ENCODE peak calls at places on chromosomes 11 and 22, in seven cellular contexts. One of them, this sample, is unnamed.

GRCh38 chr11:33942954-33943353 is 51.1 kb upstream of the LMO2 start:
- ATAC-seq in heart left ventricle: peak; percentile 63
- ATAC-seq in lower lobe of right lung: no peak
- ATAC-seq in A549: no peak
- ATAC-seq in CD8-positive, alpha-beta T cell: no peak
- ATAC-seq in upper lobe of left lung: peak; percentile 72
- ATAC-seq in HCT116: no peak
- ATAC-seq in this sample: peak; percentile 73

GRCh38 chr11:11244470-11245080 is 108.5 kb downstream of the CSNK2A3 start:
- ATAC-seq in heart left ventricle: no peak
- ATAC-seq in lower lobe of right lung: no peak
- ATAC-seq in A549: no peak
- ATAC-seq in CD8-positive, alpha-beta T cell: no peak
- ATAC-seq in upper lobe of left lung: no peak
- ATAC-seq in HCT116: no peak
- ATAC-seq in this sample: no peak

GRCh38 chr11:9527481-9528140 is 45.9 kb upstream of the WEE1 start:
- ATAC-seq in heart left ventricle: peak; percentile 68
- ATAC-seq in lower lobe of right lung: no peak
- ATAC-seq in A549: peak; percentile 54
- ATAC-seq in CD8-positive, alpha-beta T cell: no peak
- ATAC-seq in upper lobe of left lung: peak; percentile 70
- ATAC-seq in HCT116: peak; percentile 34
- ATAC-seq in this sample: peak; percentile 89

GRCh38 chr11:65053826-65054503 is 4.4 kb downstream of the NAALADL1 start:
- ATAC-seq in heart left ventricle: no peak
- ATAC-seq in lower lobe of right lung: no peak
- ATAC-seq in A549: peak; percentile 27
- ATAC-seq in CD8-positive, alpha-beta T cell: peak; percentile 68
- ATAC-seq in upper lobe of left lung: no peak
- ATAC-seq in HCT116: no peak
- ATAC-seq in this sample: no peak

GRCh38 chr11:111045408-111045806 is 200.1 kb upstream of the POU2AF2 start:
- ATAC-seq in heart left ventricle: no peak
- ATAC-seq in lower lobe of right lung: no peak
- ATAC-seq in A549: no peak
- ATAC-seq in CD8-positive, alpha-beta T cell: no peak
- ATAC-seq in upper lobe of left lung: peak; percentile 24
- ATAC-seq in HCT116: no peak
- ATAC-seq in this sample: peak; percentile 63

GRCh38 chr11:8201524-8202365 is 32.9 kb upstream of the RIC3 start:
- ATAC-seq in heart left ventricle: no peak
- ATAC-seq in lower lobe of right lung: no peak
- ATAC-seq in A549: no peak
- ATAC-seq in CD8-positive, alpha-beta T cell: no peak
- ATAC-seq in upper lobe of left lung: no peak
- ATAC-seq in HCT116: no peak
- ATAC-seq in this sample: no peak

GRCh38 chr11:69000831-69001245 is 12.2 kb downstream of the MRGPRF start:
- ATAC-seq in heart left ventricle: peak; percentile 53
- ATAC-seq in lower lobe of right lung: peak; percentile 33
- ATAC-seq in A549: peak; percentile 77
- ATAC-seq in CD8-positive, alpha-beta T cell: no peak
- ATAC-seq in upper lobe of left lung: peak; percentile 36
- ATAC-seq in HCT116: peak; percentile 81
- ATAC-seq in this sample: peak; percentile 82

GRCh38 chr11:100008440-100008839 is 678.6 kb upstream of the ARHGAP42 start:
- ATAC-seq in heart left ventricle: no peak
- ATAC-seq in lower lobe of right lung: no peak
- ATAC-seq in A549: no peak
- ATAC-seq in CD8-positive, alpha-beta T cell: no peak
- ATAC-seq in upper lobe of left lung: no peak
- ATAC-seq in HCT116: no peak
- ATAC-seq in this sample: no peak

GRCh38 chr22:39946571-39947407 is 13.4 kb upstream of the TMA7B start:
- ATAC-seq in heart left ventricle: no peak
- ATAC-seq in lower lobe of right lung: no peak
- ATAC-seq in A549: no peak
- ATAC-seq in CD8-positive, alpha-beta T cell: no peak
- ATAC-seq in upper lobe of left lung: no peak
- ATAC-seq in HCT116: no peak
- ATAC-seq in this sample: no peak

GRCh38 chr11:47355283-47356128 is 3.0 kb upstream of the MYBPC3 start:
- ATAC-seq in heart left ventricle: peak; percentile 60
- ATAC-seq in lower lobe of right lung: peak; percentile 91
- ATAC-seq in A549: peak; percentile 92
- ATAC-seq in CD8-positive, alpha-beta T cell: no peak
- ATAC-seq in upper lobe of left lung: peak; percentile 91
- ATAC-seq in HCT116: peak; percentile 95
- ATAC-seq in this sample: peak; percentile 84

GRCh38 chr11:1880746-1881441 is 10.8 kb downstream of the PRR33 start:
- ATAC-seq in heart left ventricle: peak; percentile 1
- ATAC-seq in lower lobe of right lung: no peak
- ATAC-seq in A549: peak; percentile 9
- ATAC-seq in CD8-positive, alpha-beta T cell: no peak
- ATAC-seq in upper lobe of left lung: no peak
- ATAC-seq in HCT116: no peak
- ATAC-seq in this sample: no peak

DNA sequence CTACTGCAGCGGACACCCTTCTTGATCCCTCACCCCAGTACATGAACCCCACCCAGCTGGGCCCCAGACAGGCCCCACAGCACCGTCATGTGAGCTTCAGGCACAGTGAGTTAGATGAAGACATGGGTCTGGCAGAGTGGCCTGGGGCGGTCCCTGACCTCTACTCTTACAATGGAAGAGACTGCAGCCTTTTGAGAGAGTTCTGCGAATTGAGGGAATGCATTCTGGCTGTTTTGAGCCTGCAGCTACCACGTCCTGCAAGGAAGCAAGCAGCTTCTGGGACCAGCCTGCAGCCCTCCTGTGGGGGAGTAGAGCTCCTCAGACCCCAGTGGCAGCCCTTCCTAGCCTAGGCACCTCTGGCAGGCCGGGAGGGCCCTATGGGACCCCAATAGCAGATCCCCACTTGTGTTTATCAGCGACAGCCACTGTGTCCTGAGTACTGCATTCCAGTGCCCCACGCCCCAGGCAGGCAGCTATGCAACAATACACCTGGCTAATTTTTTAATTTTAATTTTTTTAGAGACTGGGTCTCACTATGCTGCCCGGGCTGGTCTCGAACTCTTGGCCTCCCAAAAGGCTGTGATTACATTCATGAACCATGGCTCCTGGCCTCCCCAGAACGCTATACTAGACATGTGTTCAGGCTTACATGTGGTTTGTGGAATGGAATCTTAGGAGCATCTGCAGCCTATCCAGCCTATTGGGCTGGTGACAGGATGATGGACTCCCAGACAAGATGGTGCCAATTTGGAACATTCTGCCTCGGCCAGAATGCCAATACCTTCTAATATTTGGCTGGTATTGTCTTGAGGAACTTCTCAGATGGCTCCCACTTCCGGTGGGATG is 705 bp upstream of the SLC7A4 start:
- ATAC-seq in heart left ventricle: no peak
- ATAC-seq in lower lobe of right lung: no peak
- ATAC-seq in A549: no peak
- ATAC-seq in CD8-positive, alpha-beta T cell: no peak
- ATAC-seq in upper lobe of left lung: peak; percentile 25
- ATAC-seq in HCT116: no peak
- ATAC-seq in this sample: no peak
- H3K4me3 ChIP-seq in heart left ventricle: peak overlapping the region; percentile 41
- H3K4me3 ChIP-seq in lower lobe of right lung: no peak overlapping the region
- H3K4me3 ChIP-seq in A549: no peak overlapping the region
- H3K4me3 ChIP-seq in CD8-positive, alpha-beta T cell: peak overlapping the region; percentile 37
- H3K4me3 ChIP-seq in upper lobe of left lung: no peak overlapping the region
- H3K4me3 ChIP-seq in HCT116: no peak overlapping the region
- H3K4me3 ChIP-seq in this sample: no peak overlapping the region

GRCh38 chr22:33853200-33854097 is 66.8 kb downstream of the LARGE1 start:
- ATAC-seq in heart left ventricle: peak; percentile 92
- ATAC-seq in lower lobe of right lung: peak; percentile 97
- ATAC-seq in A549: peak; percentile 93
- ATAC-seq in CD8-positive, alpha-beta T cell: no peak
- ATAC-seq in upper lobe of left lung: peak; percentile 93
- ATAC-seq in HCT116: no peak
- ATAC-seq in this sample: peak; percentile 91
- H3K4me3 ChIP-seq in heart left ventricle: peak overlapping the region; percentile 62
- H3K4me3 ChIP-seq in lower lobe of right lung: peak overlapping the region; percentile 55
- H3K4me3 ChIP-seq in A549: peak overlapping the region; percentile 35
- H3K4me3 ChIP-seq in CD8-positive, alpha-beta T cell: peak overlapping the region; percentile 44
- H3K4me3 ChIP-seq in upper lobe of left lung: peak overlapping the region; percentile 51
- H3K4me3 ChIP-seq in HCT116: no peak overlapping the region
- H3K4me3 ChIP-seq in this sample: peak overlapping the region; percentile 91

GRCh38 chr22:35915477-35916013 is 113.1 kb downstream of the RBFOX2 start:
- ATAC-seq in heart left ventricle: peak; percentile 3
- ATAC-seq in lower lobe of right lung: peak; percentile 39
- ATAC-seq in A549: peak; percentile 44
- ATAC-seq in CD8-positive, alpha-beta T cell: no peak
- ATAC-seq in upper lobe of left lung: peak; percentile 16
- ATAC-seq in HCT116: no peak
- ATAC-seq in this sample: no peak
- H3K4me3 ChIP-seq in heart left ventricle: peak overlapping the region; percentile 51
- H3K4me3 ChIP-seq in lower lobe of right lung: peak overlapping the region; percentile 54
- H3K4me3 ChIP-seq in A549: no peak overlapping the region
- H3K4me3 ChIP-seq in CD8-positive, alpha-beta T cell: no peak overlapping the region
- H3K4me3 ChIP-seq in upper lobe of left lung: peak overlapping the region; percentile 47
- H3K4me3 ChIP-seq in HCT116: no peak overlapping the region
- H3K4me3 ChIP-seq in this sample: peak overlapping the region; percentile 90

GRCh38 chr22:27008454-27008853 is 351.1 kb downstream of the MIAT start:
- ATAC-seq in heart left ventricle: no peak
- ATAC-seq in lower lobe of right lung: no peak
- ATAC-seq in A549: no peak
- ATAC-seq in CD8-positive, alpha-beta T cell: no peak
- ATAC-seq in upper lobe of left lung: no peak
- ATAC-seq in HCT116: no peak
- ATAC-seq in this sample: no peak
- H3K4me3 ChIP-seq in heart left ventricle: no peak overlapping the region
- H3K4me3 ChIP-seq in lower lobe of right lung: no peak overlapping the region
- H3K4me3 ChIP-seq in A549: no peak overlapping the region
- H3K4me3 ChIP-seq in CD8-positive, alpha-beta T cell: no peak overlapping the region
- H3K4me3 ChIP-seq in upper lobe of left lung: no peak overlapping the region
- H3K4me3 ChIP-seq in HCT116: no peak overlapping the region
- H3K4me3 ChIP-seq in this sample: no peak overlapping the region

This sample was measured in gastroesophageal sphincter.